ENCODE peak calls at places on chromosomes 1 and 21, in seven cellular contexts. One of them, this sample, is unnamed. For H3K27me3, the result is how much of the 10 kb centered on the place peaks cover.

GRCh38 chr1:88462481-88463261 is 221.4 kb upstream of the PKN2 start:
- DNase-seq in left ventricle myocardium inferior: peak
- DNase-seq in uterus: peak
- DNase-seq in fibroblast of lung: peak
- DNase-seq in esophagus squamous epithelium: no peak
- DNase-seq in right lobe of liver: peak
- DNase-seq in brain microvascular endothelial cell: no peak
- DNase-seq in this sample: no peak

GRCh38 chr1:114061431-114061830 is 82.2 kb downstream of the OLFML3 start:
- DNase-seq in brain microvascular endothelial cell: peak
- DNase-seq in fibroblast of lung: no peak
- DNase-seq in uterus: no peak
- DNase-seq in esophagus squamous epithelium: no peak
- DNase-seq in left ventricle myocardium inferior: no peak
- DNase-seq in right lobe of liver: no peak
- DNase-seq in this sample: no peak

GRCh38 chr21:26513212-26513611 is 59.9 kb downstream of the CYYR1 start:
- DNase-seq in esophagus squamous epithelium: no peak
- DNase-seq in left ventricle myocardium inferior: no peak
- DNase-seq in uterus: no peak
- DNase-seq in brain microvascular endothelial cell: peak
- DNase-seq in right lobe of liver: no peak
- DNase-seq in fibroblast of lung: peak
- DNase-seq in this sample: no peak

GRCh38 chr1:53888716-53889115 is 881 bp downstream of the YIPF1 start:
- DNase-seq in fibroblast of lung: no peak
- DNase-seq in esophagus squamous epithelium: no peak
- DNase-seq in brain microvascular endothelial cell: no peak
- DNase-seq in left ventricle myocardium inferior: no peak
- DNase-seq in uterus: no peak
- DNase-seq in right lobe of liver: no peak
- DNase-seq in this sample: no peak

GRCh38 chr1:7335224-7335879 is 435.7 kb upstream of the VAMP3 start:
- DNase-seq in esophagus squamous epithelium: no peak
- DNase-seq in right lobe of liver: no peak
- DNase-seq in brain microvascular endothelial cell: no peak
- DNase-seq in uterus: no peak
- DNase-seq in fibroblast of lung: peak
- DNase-seq in left ventricle myocardium inferior: no peak
- DNase-seq in this sample: no peak

GRCh38 chr21:40014394-40014793 is 147.2 kb downstream of the PCP4 start:
- DNase-seq in brain microvascular endothelial cell: no peak
- DNase-seq in esophagus squamous epithelium: no peak
- DNase-seq in fibroblast of lung: no peak
- DNase-seq in left ventricle myocardium inferior: no peak
- DNase-seq in right lobe of liver: no peak
- DNase-seq in uterus: no peak
- DNase-seq in this sample: no peak

GRCh38 chr1:245894843-245895242 is 612.2 kb downstream of the SMYD3 start:
- DNase-seq in uterus: no peak
- DNase-seq in fibroblast of lung: no peak
- DNase-seq in left ventricle myocardium inferior: no peak
- DNase-seq in right lobe of liver: no peak
- DNase-seq in esophagus squamous epithelium: no peak
- DNase-seq in brain microvascular endothelial cell: no peak
- DNase-seq in this sample: no peak

GRCh38 chr1:158496379-158496778 is 24.4 kb downstream of the OR10R2 start:
- DNase-seq in uterus: no peak
- DNase-seq in right lobe of liver: no peak
- DNase-seq in left ventricle myocardium inferior: no peak
- DNase-seq in esophagus squamous epithelium: no peak
- DNase-seq in fibroblast of lung: no peak
- DNase-seq in brain microvascular endothelial cell: no peak
- DNase-seq in this sample: no peak

GRCh38 chr1:50936321-50936720 is 23.7 kb downstream of the FAF1 start:
- DNase-seq in fibroblast of lung: peak
- DNase-seq in left ventricle myocardium inferior: no peak
- DNase-seq in right lobe of liver: no peak
- DNase-seq in uterus: no peak
- DNase-seq in esophagus squamous epithelium: no peak
- DNase-seq in brain microvascular endothelial cell: no peak
- DNase-seq in this sample: no peak

GRCh38 chr1:187396226-187396625 is 567.5 kb downstream of the PLA2G4A start:
- DNase-seq in right lobe of liver: no peak
- DNase-seq in fibroblast of lung: no peak
- DNase-seq in uterus: no peak
- DNase-seq in esophagus squamous epithelium: no peak
- DNase-seq in left ventricle myocardium inferior: no peak
- DNase-seq in brain microvascular endothelial cell: no peak
- DNase-seq in this sample: no peak

GRCh38 chr1:149845416-149845815 is 54.0 kb upstream of the BOLA1 start:
- DNase-seq in uterus: no peak
- DNase-seq in right lobe of liver: peak
- DNase-seq in brain microvascular endothelial cell: no peak
- DNase-seq in esophagus squamous epithelium: no peak
- DNase-seq in fibroblast of lung: peak
- DNase-seq in left ventricle myocardium inferior: no peak
- DNase-seq in this sample: no peak

GRCh38 chr1:13628218-13628617 is 44.6 kb downstream of the PDPN start:
- DNase-seq in esophagus squamous epithelium: no peak
- DNase-seq in right lobe of liver: no peak
- DNase-seq in fibroblast of lung: no peak
- DNase-seq in uterus: no peak
- DNase-seq in brain microvascular endothelial cell: no peak
- DNase-seq in left ventricle myocardium inferior: no peak
- DNase-seq in this sample: no peak

GRCh38 chr1:217562229-217562878 is 68.5 kb downstream of the GPATCH2 start:
- DNase-seq in left ventricle myocardium inferior: no peak
- DNase-seq in right lobe of liver: no peak
- DNase-seq in brain microvascular endothelial cell: peak
- DNase-seq in esophagus squamous epithelium: no peak
- DNase-seq in uterus: no peak
- DNase-seq in fibroblast of lung: peak
- DNase-seq in this sample: no peak

GRCh38 chr1:221708076-221708571 is 33.8 kb downstream of the DUSP10 start:
- DNase-seq in left ventricle myocardium inferior: no peak
- DNase-seq in esophagus squamous epithelium: no peak
- DNase-seq in uterus: no peak
- DNase-seq in brain microvascular endothelial cell: peak
- DNase-seq in right lobe of liver: no peak
- DNase-seq in fibroblast of lung: no peak
- DNase-seq in this sample: no peak

GRCh38 chr1:218330043-218330623 is 15.0 kb upstream of the TGFB2 start:
- DNase-seq in esophagus squamous epithelium: no peak
- DNase-seq in left ventricle myocardium inferior: no peak
- DNase-seq in uterus: no peak
- DNase-seq in right lobe of liver: no peak
- DNase-seq in brain microvascular endothelial cell: no peak
- DNase-seq in fibroblast of lung: peak
- DNase-seq in this sample: no peak

GRCh38 chr1:176880954-176881595 is 283.4 kb downstream of the ASTN1 start:
- DNase-seq in uterus: peak
- DNase-seq in esophagus squamous epithelium: no peak
- DNase-seq in brain microvascular endothelial cell: peak
- DNase-seq in fibroblast of lung: peak
- DNase-seq in left ventricle myocardium inferior: peak
- DNase-seq in right lobe of liver: peak
- DNase-seq in this sample: no peak

GRCh38 chr1:47175227-47175934 is 14.5 kb downstream of the PDZK1IP1 start:
- DNase-seq in left ventricle myocardium inferior: no peak
- DNase-seq in right lobe of liver: no peak
- DNase-seq in fibroblast of lung: peak
- DNase-seq in brain microvascular endothelial cell: peak
- DNase-seq in esophagus squamous epithelium: no peak
- DNase-seq in uterus: no peak
- DNase-seq in this sample: no peak

DNA sequence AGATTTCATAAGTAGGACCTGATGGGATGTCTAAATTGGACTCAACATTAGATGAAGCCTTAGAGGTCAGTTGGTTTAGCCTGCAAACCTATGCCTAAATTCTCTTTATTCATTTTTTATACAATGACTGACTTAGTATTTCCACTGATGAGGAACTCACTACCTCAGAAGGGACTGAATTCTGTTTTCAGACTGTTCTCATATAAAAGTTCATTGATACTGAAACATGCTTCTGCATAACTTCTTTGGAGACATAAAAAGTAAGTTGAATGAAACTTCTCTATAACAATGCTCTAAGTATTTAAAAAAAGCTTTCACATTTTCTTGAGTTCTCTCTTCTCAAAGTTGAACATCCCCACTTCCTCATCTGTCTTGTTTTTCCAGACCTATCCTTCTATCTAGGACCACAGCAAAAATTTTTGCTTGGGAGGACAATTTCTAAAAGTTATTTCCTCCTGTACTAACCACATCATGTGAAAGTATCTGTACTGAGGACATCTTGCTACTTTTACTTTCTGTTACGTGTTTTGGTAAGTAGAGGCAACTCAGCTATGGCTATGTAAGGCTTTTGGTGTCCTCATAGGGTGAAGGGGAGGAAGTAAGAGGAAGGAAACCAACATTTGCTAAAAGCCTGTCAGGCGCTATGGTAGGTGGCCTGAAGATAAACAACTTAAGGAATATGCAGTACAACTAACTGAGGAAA is 64.1 kb downstream of the USP24 start:
- DNase-seq in brain microvascular endothelial cell: no peak
- DNase-seq in esophagus squamous epithelium: no peak
- DNase-seq in left ventricle myocardium inferior: no peak
- DNase-seq in uterus: no peak
- DNase-seq in right lobe of liver: no peak
- DNase-seq in fibroblast of lung: no peak
- DNase-seq in this sample: peak
- H3K4me3 ChIP-seq in brain microvascular endothelial cell: no peak
- H3K4me3 ChIP-seq in esophagus squamous epithelium: no peak
- H3K4me3 ChIP-seq in left ventricle myocardium inferior: no peak
- H3K4me3 ChIP-seq in uterus: no peak
- H3K4me3 ChIP-seq in right lobe of liver: no peak
- H3K4me3 ChIP-seq in fibroblast of lung: no peak
- H3K4me3 ChIP-seq in this sample: no peak

DNA sequence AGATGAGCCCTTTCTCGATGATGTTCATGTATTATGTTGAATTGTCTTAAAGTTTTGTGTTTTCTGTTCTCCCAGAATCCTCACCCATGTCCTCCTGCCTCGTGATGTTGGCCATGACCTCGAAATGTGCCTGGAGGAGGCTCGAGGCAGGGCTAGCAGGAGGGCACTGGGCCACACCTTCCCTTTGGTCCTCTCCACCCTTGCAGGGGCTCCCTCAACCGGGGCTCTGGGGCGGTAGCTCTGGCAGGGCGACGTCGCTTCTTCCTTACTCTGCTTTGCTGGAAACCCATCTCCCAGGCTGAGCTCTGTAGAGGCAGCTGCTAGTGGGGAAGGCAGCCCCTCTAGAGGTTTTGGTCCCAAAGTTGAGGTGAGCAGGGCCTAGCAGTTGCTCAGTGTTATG is 14.3 kb downstream of the TFF3 start:
- DNase-seq in esophagus squamous epithelium: no peak
- DNase-seq in brain microvascular endothelial cell: no peak
- DNase-seq in right lobe of liver: no peak
- DNase-seq in uterus: no peak
- DNase-seq in left ventricle myocardium inferior: no peak
- DNase-seq in fibroblast of lung: no peak
- DNase-seq in this sample: no peak
- H3K27ac ChIP-seq in esophagus squamous epithelium: peak
- H3K27ac ChIP-seq in brain microvascular endothelial cell: no peak
- H3K27ac ChIP-seq in right lobe of liver: peak
- H3K27ac ChIP-seq in uterus: peak
- H3K27ac ChIP-seq in left ventricle myocardium inferior: peak
- H3K27ac ChIP-seq in fibroblast of lung: no peak
- H3K27ac ChIP-seq in this sample: no peak

DNA sequence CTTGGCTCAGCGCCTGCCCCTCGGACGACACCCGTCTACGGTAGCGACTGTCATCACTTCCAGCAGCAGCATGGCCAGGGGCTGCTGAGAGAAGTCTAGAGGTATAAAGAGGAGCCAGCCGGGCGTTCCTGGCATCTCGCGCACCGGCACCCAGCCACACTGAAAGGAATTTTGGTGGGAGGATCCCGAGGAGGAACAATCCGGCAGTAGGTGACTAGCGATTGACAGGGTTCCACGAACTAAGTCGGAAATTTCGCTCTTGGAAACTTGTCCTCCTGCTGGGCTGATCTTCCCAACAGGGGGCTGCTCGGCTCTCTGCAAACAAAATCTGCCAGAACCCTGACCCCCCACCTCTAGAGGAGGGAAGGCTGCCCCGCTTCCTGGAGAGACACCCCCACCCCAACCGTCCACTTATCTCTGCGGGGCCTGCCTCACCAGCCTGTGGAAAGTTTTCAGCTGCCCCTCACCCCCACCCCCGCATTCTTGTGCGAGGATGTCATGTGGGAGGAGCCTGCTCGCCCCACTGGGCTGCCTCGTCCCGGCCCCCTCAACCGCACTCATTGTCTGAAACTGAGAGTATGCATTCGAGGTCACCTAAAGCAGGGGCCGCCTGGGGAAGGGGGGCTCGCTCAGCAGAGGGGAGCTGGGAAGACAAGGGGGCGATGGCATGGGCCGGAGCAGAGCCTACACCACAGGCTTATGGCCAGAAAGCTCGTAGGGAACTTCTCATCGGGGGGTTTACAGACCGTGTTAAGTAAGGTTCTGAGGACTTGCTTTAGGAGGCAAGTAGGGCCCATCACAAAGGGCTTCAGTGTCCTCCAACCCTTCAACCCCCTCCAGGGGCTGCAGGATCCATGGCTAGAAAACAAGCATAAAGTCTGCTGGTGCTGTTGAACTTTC is 9.6 kb downstream of the EPHA2 start:
- DNase-seq in brain microvascular endothelial cell: peak
- DNase-seq in right lobe of liver: peak
- DNase-seq in fibroblast of lung: peak
- DNase-seq in left ventricle myocardium inferior: peak
- DNase-seq in esophagus squamous epithelium: no peak
- DNase-seq in uterus: peak
- DNase-seq in this sample: no peak
- H3K27me3 ChIP-seq in brain microvascular endothelial cell: under half
- H3K27me3 ChIP-seq in right lobe of liver: under half
- H3K27me3 ChIP-seq in fibroblast of lung: under half
- H3K27me3 ChIP-seq in left ventricle myocardium inferior: under half
- H3K27me3 ChIP-seq in esophagus squamous epithelium: under half
- H3K27me3 ChIP-seq in uterus: under half
- H3K27me3 ChIP-seq in this sample: under half

GRCh38 chr1:219927956-219928790 is at the start of gene SLC30A10:
- DNase-seq in esophagus squamous epithelium: no peak
- DNase-seq in fibroblast of lung: peak
- DNase-seq in brain microvascular endothelial cell: no peak
- DNase-seq in uterus: no peak
- DNase-seq in right lobe of liver: peak
- DNase-seq in left ventricle myocardium inferior: no peak
- DNase-seq in this sample: no peak

GRCh38 chr1:219924348-219924747 is 4.0 kb downstream of the SLC30A10 start:
- DNase-seq in esophagus squamous epithelium: no peak
- DNase-seq in brain microvascular endothelial cell: no peak
- DNase-seq in fibroblast of lung: no peak
- DNase-seq in uterus: no peak
- DNase-seq in right lobe of liver: no peak
- DNase-seq in left ventricle myocardium inferior: no peak
- DNase-seq in this sample: no peak

GRCh38 chr1:219926363-219926998 is 1.9 kb downstream of the SLC30A10 start:
- DNase-seq in right lobe of liver: peak
- DNase-seq in left ventricle myocardium inferior: no peak
- DNase-seq in brain microvascular endothelial cell: no peak
- DNase-seq in uterus: no peak
- DNase-seq in fibroblast of lung: no peak
- DNase-seq in esophagus squamous epithelium: no peak
- DNase-seq in this sample: no peak

GRCh38 chr1:219928791-219929118 is 398 bp upstream of the SLC30A10 start:
- DNase-seq in left ventricle myocardium inferior: no peak
- DNase-seq in uterus: no peak
- DNase-seq in right lobe of liver: no peak
- DNase-seq in brain microvascular endothelial cell: no peak
- DNase-seq in esophagus squamous epithelium: no peak
- DNase-seq in fibroblast of lung: no peak
- DNase-seq in this sample: no peak

GRCh38 chr1:219927298-219927955 is 930 bp downstream of the SLC30A10 start:
- DNase-seq in right lobe of liver: no peak
- DNase-seq in uterus: no peak
- DNase-seq in left ventricle myocardium inferior: no peak
- DNase-seq in esophagus squamous epithelium: no peak
- DNase-seq in fibroblast of lung: no peak
- DNase-seq in brain microvascular endothelial cell: no peak
- DNase-seq in this sample: no peak
- H3K4me3 ChIP-seq in right lobe of liver: peak
- H3K4me3 ChIP-seq in uterus: peak
- H3K4me3 ChIP-seq in left ventricle myocardium inferior: peak
- H3K4me3 ChIP-seq in esophagus squamous epithelium: peak
- H3K4me3 ChIP-seq in fibroblast of lung: peak
- H3K4me3 ChIP-seq in brain microvascular endothelial cell: peak
- H3K4me3 ChIP-seq in this sample: no peak